ENCODE peak calls at places on chromosomes 13 and 19, in five cellular contexts. N is RPMI7951, F is bronchial epithelial cell, A is tibial nerve, I is H7. S is an unnamed sample.

GRCh38 chr19:58385313-58386165 is 1.5 kb upstream of the RPS5 start:
- DNase-seq in N (no peak), F (no peak), A (no peak), I (no peak), S (no peak)

GRCh38 chr19:28065026-28065425 is 1147.9 kb downstream of the UQCRFS1 start:
- DNase-seq in N (no peak), F (peak; percentile 18), A (no peak), I (peak; percentile 21), S (no peak)

GRCh38 chr13:97386832-97387486 is 47.0 kb upstream of the RAP2A start:
- DNase-seq in N (peak; percentile 60), F (no peak), A (no peak), I (no peak), S (no peak)

GRCh38 chr13:76667551-76667950 is 218.7 kb downstream of the KCTD12 start:
- DNase-seq in N (peak; percentile 35), F (peak; percentile 54), A (no peak), I (no peak), S (peak; percentile 89)

GRCh38 chr13:41054212-41054877 is 7.0 kb upstream of the WBP4 start:
- DNase-seq in N (peak; percentile 59), F (peak; percentile 56), A (no peak), I (no peak), S (peak; percentile 70)

GRCh38 chr19:48095637-48096175 is 14.9 kb downstream of the PLA2G4C start:
- DNase-seq in N (no peak), F (no peak), A (no peak), I (no peak), S (no peak)

GRCh38 chr19:13396256-13397080 is 109.8 kb downstream of the CACNA1A start:
- DNase-seq in N (peak; percentile 91), F (peak; percentile 25), A (no peak), I (peak; percentile 73), S (peak; percentile 9)

GRCh38 chr19:10086032-10086903 is at the start of gene SHFL:
- DNase-seq in N (peak; percentile 69), F (peak; percentile 33), A (peak; percentile 59), I (peak; percentile 99), S (peak; percentile 27)

GRCh38 chr13:45537506-45537905 is 72.8 kb downstream of the COG3 start:
- DNase-seq in N (no peak), F (no peak), A (no peak), I (no peak), S (no peak)

GRCh38 chr19:1411255-1412191 is 4.1 kb downstream of the DAZAP1 start:
- DNase-seq in N (peak; percentile 25), F (no peak), A (no peak), I (no peak), S (no peak)

GRCh38 chr19:47762615-47763308 is 15.7 kb upstream of the SELENOW start:
- DNase-seq in N (no peak), F (no peak), A (no peak), I (no peak), S (peak; percentile 68)

GRCh38 chr13:74867460-74867859 is 614.5 kb downstream of the TBC1D4 start:
- DNase-seq in N (no peak), F (peak; percentile 90), A (no peak), I (no peak), S (peak; percentile 5)

GRCh38 chr13:20473139-20473538 is 52.5 kb downstream of the CRYL1 start:
- DNase-seq in N (no peak), F (no peak), A (no peak), I (no peak), S (no peak)

GRCh38 chr19:1911098-1911497 is 5.9 kb downstream of the ADAT3 start:
- DNase-seq in N (no peak), F (no peak), A (no peak), I (no peak), S (no peak)

GRCh38 chr19:2877398-2878331 is 10.5 kb downstream of the ZNF556 start:
- DNase-seq in N (no peak), F (no peak), A (no peak), I (no peak), S (no peak)

GRCh38 chr13:21014666-21015170 is 46.7 kb downstream of the LATS2 start:
- DNase-seq in N (peak; percentile 68), F (no peak), A (no peak), I (no peak), S (peak; percentile 74)

GRCh38 chr19:33239223-33239975 is 13.7 kb upstream of the SLC7A10 start:
- DNase-seq in N (no peak), F (no peak), A (no peak), I (no peak), S (no peak)

GRCh38 chr19:42114412-42114811 is 17.8 kb downstream of the POU2F2 start:
- DNase-seq in N (peak; percentile 66), F (no peak), A (no peak), I (peak; percentile 72), S (no peak)

GRCh38 chr19:49986354-49986753 is 25.4 kb upstream of the SIGLEC11 start:
- DNase-seq in N (no peak), F (no peak), A (no peak), I (no peak), S (no peak)

GRCh38 chr13:96871470-96871869 is 122.8 kb downstream of the OXGR1 start:
- DNase-seq in N (no peak), F (no peak), A (no peak), I (no peak), S (no peak)

GRCh38 chr19:19591133-19591825 is 27.2 kb downstream of the PBX4 start:
- DNase-seq in N (peak; percentile 98), F (peak; percentile 99), A (no peak), I (peak; percentile 73), S (no peak)

GRCh38 chr19:5459360-5459759 is 4.1 kb downstream of the ZNRF4 start:
- DNase-seq in N (no peak), F (no peak), A (no peak), I (no peak), S (no peak)

GRCh38 chr19:14487370-14488125 is 8.4 kb downstream of the GIPC1 start:
- DNase-seq in N (no peak), F (no peak), A (no peak), I (no peak), S (no peak)

GRCh38 chr19:17553256-17553655 is 2.2 kb upstream of the COLGALT1 start:
- DNase-seq in N (peak; percentile 95), F (peak; percentile 26), A (peak; percentile 54), I (no peak), S (peak; percentile 99)

GRCh38 chr19:56270676-56271075 is 1.9 kb upstream of the EDDM13 start:
- DNase-seq in N (peak; percentile 46), F (no peak), A (no peak), I (no peak), S (no peak)

GRCh38 chr19:2811735-2812413 is 7.8 kb upstream of the ZNF554 start:
- DNase-seq in N (no peak), F (no peak), A (no peak), I (peak; percentile 52), S (no peak)

GRCh38 chr19:51064534-51065220 is at the start of gene KLK13:
- DNase-seq in N (no peak), F (peak; percentile 16), A (no peak), I (peak; percentile 93), S (no peak)

GRCh38 chr13:58247080-58247479 is 615.5 kb downstream of the PCDH17 start:
- DNase-seq in N (no peak), F (no peak), A (no peak), I (no peak), S (no peak)

GRCh38 chr19:35613574-35613973 is 1.0 kb downstream of the HAUS5 start:
- DNase-seq in N (no peak), F (no peak), A (no peak), I (no peak), S (no peak)

GRCh38 chr19:34505321-34506025 is 23.9 kb downstream of the WTIP start:
- DNase-seq in N (no peak), F (no peak), A (no peak), I (peak; percentile 37), S (no peak)